ENCODE peak calls at places on chromosomes 5 and 9, in six cellular contexts. B is mesenteric fat pad, U is HTR-8/SVneo, F is GM18507, W is NCI-H187, H is HS-5. V is an unnamed sample.

GRCh38 chr9:8095531-8096223 is 296.1 kb upstream of the DMAC1 start:
- DNase-seq in B (no peak), U (no peak), F (no peak), W (peak), H (no peak), V (no peak)

GRCh38 chr5:140151719-140152609 is 23.0 kb upstream of the CYSTM1 start:
- DNase-seq in B (no peak), U (no peak), F (no peak), W (peak), H (no peak), V (no peak)

GRCh38 chr9:133842721-133843227 is 104.6 kb upstream of the SARDH start:
- DNase-seq in B (no peak), U (no peak), F (no peak), W (no peak), H (no peak), V (no peak)

GRCh38 chr9:98971168-98971914 is 27.6 kb downstream of the COL15A1 start:
- DNase-seq in B (peak), U (peak), F (no peak), W (no peak), H (peak), V (peak)

GRCh38 chr9:89154218-89154617 is 24.4 kb downstream of the SHC3 start:
- DNase-seq in B (no peak), U (no peak), F (no peak), W (no peak), H (no peak), V (no peak)

GRCh38 chr9:112890106-112891081 is at the start of gene SLC46A2:
- DNase-seq in B (peak), U (no peak), F (no peak), W (no peak), H (no peak), V (no peak)

GRCh38 chr9:127418037-127418471 is 6.1 kb upstream of the ZNF79 start:
- DNase-seq in B (no peak), U (peak), F (no peak), W (no peak), H (no peak), V (no peak)

GRCh38 chr5:39478851-39479250 is 54.1 kb upstream of the DAB2 start:
- DNase-seq in B (no peak), U (no peak), F (no peak), W (no peak), H (no peak), V (no peak)

GRCh38 chr9:5562806-5563416 is 52.6 kb downstream of the PDCD1LG2 start:
- DNase-seq in B (no peak), U (no peak), F (no peak), W (no peak), H (no peak), V (no peak)

GRCh38 chr5:129902806-129903205 is 1.5 kb upstream of the CHSY3 start:
- DNase-seq in B (no peak), U (no peak), F (no peak), W (no peak), H (no peak), V (no peak)

GRCh38 chr5:172680921-172681320 is 39.9 kb downstream of the NEURL1B start:
- DNase-seq in B (no peak), U (no peak), F (no peak), W (no peak), H (no peak), V (no peak)

GRCh38 chr5:78506296-78507049 is 142.1 kb downstream of the LHFPL2 start:
- DNase-seq in B (no peak), U (no peak), F (no peak), W (no peak), H (no peak), V (no peak)

GRCh38 chr5:139383275-139383992 is at the start of gene SLC23A1:
- DNase-seq in B (no peak), U (no peak), F (no peak), W (no peak), H (no peak), V (no peak)

GRCh38 chr5:43190755-43191603 is 1.0 kb upstream of the NIM1K start:
- DNase-seq in B (no peak), U (no peak), F (no peak), W (no peak), H (no peak), V (no peak)

GRCh38 chr5:4189317-4189716 is 593.7 kb downstream of the IRX1 start:
- DNase-seq in B (no peak), U (no peak), F (no peak), W (no peak), H (no peak), V (no peak)

GRCh38 chr9:91301161-91301560 is 60.6 kb downstream of the AUH start:
- DNase-seq in B (no peak), U (no peak), F (no peak), W (no peak), H (no peak), V (no peak)